ENCODE peak calls at places on chromosomes 6 and 20, in six cellular contexts. One of them, this sample, is unnamed.

GRCh38 chr20:15446373-15446772 is 1109.0 kb upstream of the FLRT3 start:
- DNase-seq in NCI-H1092 treated with DMSO at 0.1 percent for 48 hours: no peak
- DNase-seq in hepatic stellate cell: no peak
- DNase-seq in stomach: no peak
- DNase-seq in EL: no peak
- DNase-seq in head of caudate nucleus: no peak
- DNase-seq in this sample: no peak

GRCh38 chr6:22221630-22222029 is 75.2 kb downstream of the PRL start:
- DNase-seq in head of caudate nucleus: no peak
- DNase-seq in NCI-H1092 treated with DMSO at 0.1 percent for 48 hours: no peak
- DNase-seq in EL: no peak
- DNase-seq in stomach: no peak
- DNase-seq in hepatic stellate cell: no peak
- DNase-seq in this sample: no peak

GRCh38 chr6:4910060-4910746 is 93.6 kb downstream of the RPP40 start:
- DNase-seq in head of caudate nucleus: no peak
- DNase-seq in NCI-H1092 treated with DMSO at 0.1 percent for 48 hours: peak
- DNase-seq in EL: no peak
- DNase-seq in stomach: peak
- DNase-seq in hepatic stellate cell: no peak
- DNase-seq in this sample: no peak

GRCh38 chr6:36953931-36954261 is 642 bp upstream of the PI16 start:
- DNase-seq in EL: no peak
- DNase-seq in stomach: no peak
- DNase-seq in hepatic stellate cell: no peak
- DNase-seq in head of caudate nucleus: no peak
- DNase-seq in NCI-H1092 treated with DMSO at 0.1 percent for 48 hours: no peak
- DNase-seq in this sample: no peak

GRCh38 chr20:45336530-45337366 is 11.5 kb downstream of the SDC4 start:
- DNase-seq in EL: peak
- DNase-seq in stomach: peak
- DNase-seq in NCI-H1092 treated with DMSO at 0.1 percent for 48 hours: no peak
- DNase-seq in hepatic stellate cell: peak
- DNase-seq in head of caudate nucleus: no peak
- DNase-seq in this sample: no peak

GRCh38 chr20:39412091-39412490 is 449.9 kb downstream of the DHX35 start:
- DNase-seq in EL: no peak
- DNase-seq in hepatic stellate cell: no peak
- DNase-seq in head of caudate nucleus: no peak
- DNase-seq in stomach: no peak
- DNase-seq in NCI-H1092 treated with DMSO at 0.1 percent for 48 hours: no peak
- DNase-seq in this sample: no peak

GRCh38 chr6:154297711-154298110 is 58.9 kb downstream of the IPCEF1 start:
- DNase-seq in head of caudate nucleus: no peak
- DNase-seq in NCI-H1092 treated with DMSO at 0.1 percent for 48 hours: no peak
- DNase-seq in stomach: no peak
- DNase-seq in hepatic stellate cell: no peak
- DNase-seq in EL: no peak
- DNase-seq in this sample: no peak

GRCh38 chr6:32885698-32886286 is 31.8 kb downstream of the PSMB9 start:
- DNase-seq in NCI-H1092 treated with DMSO at 0.1 percent for 48 hours: peak
- DNase-seq in head of caudate nucleus: no peak
- DNase-seq in stomach: no peak
- DNase-seq in hepatic stellate cell: peak
- DNase-seq in EL: peak
- DNase-seq in this sample: no peak

GRCh38 chr6:117307655-117308054 is 42.3 kb downstream of the VGLL2 start:
- DNase-seq in EL: no peak
- DNase-seq in stomach: no peak
- DNase-seq in hepatic stellate cell: no peak
- DNase-seq in NCI-H1092 treated with DMSO at 0.1 percent for 48 hours: no peak
- DNase-seq in head of caudate nucleus: no peak
- DNase-seq in this sample: no peak

GRCh38 chr20:61972910-61973508 is 92.7 kb downstream of the TAF4 start:
- DNase-seq in EL: no peak
- DNase-seq in stomach: no peak
- DNase-seq in head of caudate nucleus: no peak
- DNase-seq in hepatic stellate cell: no peak
- DNase-seq in NCI-H1092 treated with DMSO at 0.1 percent for 48 hours: no peak
- DNase-seq in this sample: no peak

GRCh38 chr6:1667805-1668175 is 58.1 kb downstream of the FOXC1 start:
- DNase-seq in hepatic stellate cell: no peak
- DNase-seq in stomach: no peak
- DNase-seq in NCI-H1092 treated with DMSO at 0.1 percent for 48 hours: no peak
- DNase-seq in EL: no peak
- DNase-seq in head of caudate nucleus: no peak
- DNase-seq in this sample: no peak

GRCh38 chr6:80356000-80356399 is 249.5 kb downstream of the BCKDHB start:
- DNase-seq in hepatic stellate cell: no peak
- DNase-seq in EL: no peak
- DNase-seq in stomach: no peak
- DNase-seq in head of caudate nucleus: no peak
- DNase-seq in NCI-H1092 treated with DMSO at 0.1 percent for 48 hours: no peak
- DNase-seq in this sample: no peak

GRCh38 chr6:100913400-100914276 is 32.5 kb upstream of the ASCC3 start:
- DNase-seq in head of caudate nucleus: no peak
- DNase-seq in EL: no peak
- DNase-seq in NCI-H1092 treated with DMSO at 0.1 percent for 48 hours: no peak
- DNase-seq in stomach: no peak
- DNase-seq in hepatic stellate cell: no peak
- DNase-seq in this sample: no peak

GRCh38 chr20:44334306-44334705 is 2.5 kb upstream of the R3HDML start:
- DNase-seq in hepatic stellate cell: no peak
- DNase-seq in NCI-H1092 treated with DMSO at 0.1 percent for 48 hours: no peak
- DNase-seq in head of caudate nucleus: no peak
- DNase-seq in stomach: no peak
- DNase-seq in EL: no peak
- DNase-seq in this sample: no peak

GRCh38 chr6:11067348-11067747 is 23.2 kb upstream of the ELOVL2 start:
- DNase-seq in EL: no peak
- DNase-seq in hepatic stellate cell: no peak
- DNase-seq in head of caudate nucleus: no peak
- DNase-seq in NCI-H1092 treated with DMSO at 0.1 percent for 48 hours: peak
- DNase-seq in stomach: peak
- DNase-seq in this sample: no peak

GRCh38 chr6:57173886-57174510 is 1.9 kb downstream of the BAG2 start:
- DNase-seq in head of caudate nucleus: no peak
- DNase-seq in hepatic stellate cell: peak
- DNase-seq in NCI-H1092 treated with DMSO at 0.1 percent for 48 hours: no peak
- DNase-seq in EL: peak
- DNase-seq in stomach: no peak
- DNase-seq in this sample: no peak

GRCh38 chr20:59082981-59083380 is 40.4 kb upstream of the PRELID3B start:
- DNase-seq in head of caudate nucleus: no peak
- DNase-seq in stomach: no peak
- DNase-seq in EL: peak
- DNase-seq in hepatic stellate cell: peak
- DNase-seq in NCI-H1092 treated with DMSO at 0.1 percent for 48 hours: no peak
- DNase-seq in this sample: no peak

GRCh38 chr20:33481431-33481941 is 8.4 kb upstream of the CBFA2T2 start:
- DNase-seq in hepatic stellate cell: no peak
- DNase-seq in stomach: no peak
- DNase-seq in head of caudate nucleus: no peak
- DNase-seq in EL: no peak
- DNase-seq in NCI-H1092 treated with DMSO at 0.1 percent for 48 hours: no peak
- DNase-seq in this sample: no peak

This sample was measured in stimulated activated effector memory CD8-positive, alpha-beta T cell treated with anti-CD3 and anti-CD28 coated beads, Interleukin-12 subunit alpha, Interleukin-12 subunit beta, amount 100 ng/mL, for 72 hours.